ENCODE peak calls at places on chromosomes 16 and 17, in nine cellular contexts. F is sigmoid colon; W is tibial nerve; T is dorsolateral prefrontal cortex; D is GM23338; J is substantia nigra; L is Peyer's patch; X is CD4-positive, alpha-beta memory T cell; K is heart left ventricle. A is an unnamed sample.
A peak's percentile ranks its signal among the peaks of the same experiment; 100 is the strongest.

GRCh38 chr16:72856797-72857196 is 191.1 kb downstream of the ZFHX3 start:
- DNase-seq in J (no peak), X (no peak), W (no peak), K (no peak), T (no peak), D (peak; percentile 79), F (no peak), L (no peak), A (no peak)

GRCh38 chr17:51256101-51256500 is 3.7 kb downstream of the MBTD1 start:
- DNase-seq in J (no peak), F (no peak), W (no peak), D (no peak), L (no peak), K (no peak), T (no peak), X (no peak), A (no peak)

GRCh38 chr17:47611372-47612350 is 38.1 kb upstream of the KPNB1 start:
- DNase-seq in F (no peak), T (no peak), K (no peak), W (no peak), L (no peak), X (no peak), D (no peak), J (no peak), A (no peak)

GRCh38 chr16:84741351-84741791 is 41.6 kb downstream of the USP10 start:
- DNase-seq in W (no peak), D (no peak), K (no peak), J (peak; percentile 33), L (no peak), T (no peak), F (no peak), X (no peak), A (no peak)

GRCh38 chr16:67256701-67257230 is 8.0 kb downstream of the SLC9A5 start:
- DNase-seq in W (no peak), J (no peak), K (no peak), T (no peak), X (no peak), L (no peak), D (no peak), F (peak; percentile 49), A (no peak)

GRCh38 chr16:73019456-73020362 is 28.2 kb downstream of the ZFHX3 start:
- DNase-seq in J (no peak), D (no peak), W (no peak), X (no peak), F (peak; percentile 65), T (no peak), K (peak; percentile 56), L (no peak), A (no peak)

GRCh38 chr17:43825567-43825966 is 7.4 kb downstream of the MPP3 start:
- DNase-seq in F (peak; percentile 41), W (no peak), J (no peak), T (no peak), X (no peak), K (peak; percentile 22), L (no peak), D (no peak), A (no peak)

GRCh38 chr16:22092143-22092933 is at the start of gene VWA3A:
- DNase-seq in F (no peak), D (peak; percentile 80), W (no peak), J (no peak), T (peak; percentile 54), K (no peak), L (no peak), X (no peak), A (no peak)

GRCh38 chr16:23573822-23574221 is 16.3 kb downstream of the UBFD1 start:
- DNase-seq in F (no peak), X (no peak), K (no peak), J (no peak), T (no peak), L (no peak), W (no peak), D (no peak), A (no peak)

GRCh38 chr16:50666658-50667496 is 14.2 kb downstream of the SNX20 start:
- DNase-seq in X (peak; percentile 50), W (no peak), F (no peak), T (no peak), D (peak; percentile 55), K (no peak), J (no peak), L (no peak), A (no peak)

GRCh38 chr16:70661918-70662641 is 15.7 kb downstream of the IL34 start:
- DNase-seq in J (no peak), W (no peak), L (no peak), K (no peak), D (no peak), T (no peak), X (no peak), F (peak; percentile 83), A (no peak)

GRCh38 chr16:70659953-70660671 is 13.8 kb downstream of the IL34 start:
- DNase-seq in L (no peak), F (peak; percentile 60), D (no peak), K (no peak), T (peak; percentile 39), W (no peak), J (no peak), X (no peak), A (no peak)

GRCh38 chr16:70659546-70659945 is 13.2 kb downstream of the IL34 start:
- DNase-seq in T (peak; percentile 29), F (peak; percentile 63), L (no peak), D (no peak), X (no peak), W (no peak), K (no peak), J (no peak), A (no peak)

GRCh38 chr16:70661534-70661917 is 15.2 kb downstream of the IL34 start:
- DNase-seq in W (no peak), L (no peak), D (peak; percentile 22), J (no peak), X (no peak), T (no peak), F (peak; percentile 75), K (no peak), A (no peak)

GRCh38 chr16:70660672-70661350 is 14.5 kb downstream of the IL34 start:
- DNase-seq in X (no peak), K (no peak), F (peak; percentile 56), D (peak; percentile 75), J (no peak), L (no peak), W (no peak), T (peak; percentile 37), A (no peak)
- H3K27ac ChIP-seq in X (no peak overlapping the region), K (no peak overlapping the region), F (peak overlapping the region; percentile 75), D (peak overlapping the region; percentile 81), J (no peak overlapping the region), L (no peak overlapping the region), W (no peak overlapping the region), T (no peak overlapping the region), A (no peak overlapping the region)

DNA sequence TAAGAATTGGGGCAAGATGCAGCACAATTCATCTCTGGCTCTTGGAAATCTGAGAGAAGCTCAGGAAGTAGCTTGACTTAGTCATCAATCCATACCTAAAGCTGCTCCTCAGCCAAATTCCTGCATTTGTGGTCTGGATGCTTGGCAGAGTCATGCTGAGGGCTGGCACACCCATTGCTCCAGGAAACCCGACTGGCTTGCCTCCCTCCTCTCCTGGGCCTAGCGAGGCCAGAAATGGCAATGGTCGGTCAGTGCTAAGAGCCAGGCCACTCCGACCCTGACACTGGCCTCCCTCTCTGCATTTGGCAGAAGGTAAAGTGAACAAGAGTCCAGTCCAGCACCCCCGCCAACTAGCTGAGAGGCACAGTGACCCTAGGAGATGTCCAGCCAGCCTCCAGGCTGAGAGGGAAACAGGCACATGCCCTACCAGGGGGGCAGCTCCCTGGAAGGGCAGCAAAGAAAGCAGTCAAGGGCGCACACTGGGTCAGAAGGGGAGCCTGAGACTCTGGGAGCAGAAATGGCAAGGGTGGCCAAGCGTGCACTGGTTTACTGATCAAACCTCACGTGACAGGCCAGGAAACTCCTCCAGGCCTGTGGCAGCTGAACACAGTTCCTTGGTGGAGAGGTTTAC is 10.0 kb downstream of the POLDIP2 start:
- DNase-seq in D (no peak), K (no peak), W (no peak), J (no peak), X (no peak), F (no peak), T (no peak), L (no peak), A (no peak)
- H3K27ac ChIP-seq in D (no peak overlapping the region), K (no peak overlapping the region), W (no peak overlapping the region), J (no peak overlapping the region), X (no peak overlapping the region), F (peak overlapping the region; percentile 24), T (no peak overlapping the region), L (no peak overlapping the region), A (no peak overlapping the region)

GRCh38 chr17:75698659-75699058 is 22.6 kb upstream of the ITGB4 start:
- DNase-seq in J (no peak), X (no peak), L (no peak), T (no peak), D (no peak), W (no peak), F (no peak), K (no peak), A (no peak)
- H3K27ac ChIP-seq in J (peak overlapping the region; percentile 100), X (no peak overlapping the region), L (peak overlapping the region; percentile 96), T (peak overlapping the region; percentile 100), D (no peak overlapping the region), W (peak overlapping the region; percentile 98), F (peak overlapping the region; percentile 90), K (no peak overlapping the region), A (peak overlapping the region; percentile 100)

GRCh38 chr16:81815429-81815766 is 36.3 kb downstream of the PLCG2 start:
- DNase-seq in T (no peak), F (no peak), K (no peak), D (no peak), X (no peak), J (no peak), W (no peak), L (no peak), A (no peak)
- H3K27ac ChIP-seq in T (no peak overlapping the region), F (no peak overlapping the region), K (no peak overlapping the region), D (no peak overlapping the region), X (no peak overlapping the region), J (no peak overlapping the region), W (no peak overlapping the region), L (no peak overlapping the region), A (no peak overlapping the region)

GRCh38 chr17:12667299-12667958 is 1.7 kb downstream of the MYOCD start:
- DNase-seq in F (peak; percentile 76), J (no peak), X (no peak), L (no peak), T (no peak), D (peak; percentile 88), W (no peak), K (peak; percentile 46), A (no peak)
- H3K27ac ChIP-seq in F (peak overlapping the region; percentile 97), J (no peak overlapping the region), X (no peak overlapping the region), L (peak overlapping the region; percentile 87), T (no peak overlapping the region), D (no peak overlapping the region), W (peak overlapping the region; percentile 36), K (peak overlapping the region; percentile 51), A (no peak overlapping the region)

DNA sequence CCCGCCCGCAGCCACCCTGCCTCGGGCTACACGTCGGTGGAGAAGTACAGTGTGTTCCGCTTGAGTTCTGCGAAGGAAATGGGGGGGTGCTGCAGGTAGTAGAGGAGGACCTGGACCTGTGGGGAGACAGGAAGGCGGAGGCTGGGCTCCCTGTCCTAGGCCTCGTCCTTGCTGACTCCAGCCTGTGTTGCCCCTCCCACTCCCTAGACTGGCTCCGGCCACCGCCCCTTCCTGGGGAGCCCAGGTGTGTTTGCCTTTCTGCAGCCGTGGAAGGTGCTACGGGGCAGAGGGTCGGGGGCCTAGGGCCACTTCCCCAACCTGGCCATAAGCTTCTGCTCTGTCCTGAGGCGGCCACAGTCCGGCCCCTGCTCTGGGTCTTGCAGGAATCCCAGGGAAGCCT is 9.1 kb downstream of the TIMM22 start:
- DNase-seq in D (no peak), W (no peak), X (no peak), F (no peak), K (no peak), T (no peak), J (no peak), L (no peak), A (no peak)
- H3K27ac ChIP-seq in D (no peak overlapping the region), W (peak overlapping the region; percentile 83), X (no peak overlapping the region), F (peak overlapping the region; percentile 81), K (peak overlapping the region; percentile 43), T (peak overlapping the region; percentile 64), J (peak overlapping the region; percentile 59), L (peak overlapping the region; percentile 72), A (peak overlapping the region; percentile 82)

GRCh38 chr17:40067710-40068109 is 4.9 kb downstream of the THRA start:
- DNase-seq in X (no peak), T (no peak), J (no peak), D (no peak), K (peak; percentile 11), L (no peak), F (no peak), W (no peak), A (no peak)
- H3K27ac ChIP-seq in X (peak overlapping the region; percentile 54), T (peak overlapping the region; percentile 100), J (peak overlapping the region; percentile 100), D (no peak overlapping the region), K (no peak overlapping the region), L (peak overlapping the region; percentile 98), F (peak overlapping the region; percentile 99), W (peak overlapping the region; percentile 96), A (peak overlapping the region; percentile 100)

A was measured in caudate nucleus.